ENCODE peak calls at places on chromosomes 16 and 17, in six cellular contexts. One of them, this sample, is unnamed.

GRCh38 chr16:87955302-87956168 is 4.3 kb downstream of the BANP start:
- DNase-seq in endothelial cell: no peak
- DNase-seq in body of pancreas: no peak
- DNase-seq in lower leg skin: no peak
- DNase-seq in epithelial cell of esophagus: no peak
- DNase-seq in cardiac fibroblast: peak
- DNase-seq in this sample: no peak

GRCh38 chr17:46181940-46182339 is 11.3 kb downstream of the KANSL1 start:
- DNase-seq in endothelial cell: no peak
- DNase-seq in body of pancreas: no peak
- DNase-seq in lower leg skin: no peak
- DNase-seq in epithelial cell of esophagus: no peak
- DNase-seq in cardiac fibroblast: no peak
- DNase-seq in this sample: no peak

GRCh38 chr16:24164402-24164801 is 91.7 kb upstream of the CACNG3 start:
- DNase-seq in endothelial cell: no peak
- DNase-seq in body of pancreas: no peak
- DNase-seq in lower leg skin: no peak
- DNase-seq in epithelial cell of esophagus: no peak
- DNase-seq in cardiac fibroblast: no peak
- DNase-seq in this sample: no peak

GRCh38 chr16:51637744-51638100 is 486.7 kb upstream of the SALL1 start:
- DNase-seq in endothelial cell: no peak
- DNase-seq in body of pancreas: no peak
- DNase-seq in lower leg skin: no peak
- DNase-seq in epithelial cell of esophagus: peak
- DNase-seq in cardiac fibroblast: no peak
- DNase-seq in this sample: no peak

GRCh38 chr16:81519298-81520150 is 74.9 kb downstream of the CMIP start:
- DNase-seq in endothelial cell: no peak
- DNase-seq in body of pancreas: no peak
- DNase-seq in lower leg skin: no peak
- DNase-seq in epithelial cell of esophagus: no peak
- DNase-seq in cardiac fibroblast: no peak
- DNase-seq in this sample: no peak

GRCh38 chr17:48462946-48463345 is 32.9 kb upstream of the SKAP1 start:
- DNase-seq in endothelial cell: no peak
- DNase-seq in body of pancreas: peak
- DNase-seq in lower leg skin: no peak
- DNase-seq in epithelial cell of esophagus: no peak
- DNase-seq in cardiac fibroblast: no peak
- DNase-seq in this sample: no peak

GRCh38 chr17:41480136-41480535 is 815 bp downstream of the KRT35 start:
- DNase-seq in endothelial cell: no peak
- DNase-seq in body of pancreas: no peak
- DNase-seq in lower leg skin: no peak
- DNase-seq in epithelial cell of esophagus: no peak
- DNase-seq in cardiac fibroblast: no peak
- DNase-seq in this sample: no peak

GRCh38 chr17:76585649-76586593 is at the start of gene ST6GALNAC2:
- DNase-seq in endothelial cell: peak
- DNase-seq in body of pancreas: peak
- DNase-seq in lower leg skin: no peak
- DNase-seq in epithelial cell of esophagus: peak
- DNase-seq in cardiac fibroblast: no peak
- DNase-seq in this sample: peak

GRCh38 chr16:66521951-66522771 is 27.8 kb downstream of the TK2 start:
- DNase-seq in endothelial cell: no peak
- DNase-seq in body of pancreas: no peak
- DNase-seq in lower leg skin: no peak
- DNase-seq in epithelial cell of esophagus: peak
- DNase-seq in cardiac fibroblast: peak
- DNase-seq in this sample: no peak

GRCh38 chr16:17259751-17260270 is 210.9 kb downstream of the XYLT1 start:
- DNase-seq in endothelial cell: no peak
- DNase-seq in body of pancreas: no peak
- DNase-seq in lower leg skin: no peak
- DNase-seq in epithelial cell of esophagus: no peak
- DNase-seq in cardiac fibroblast: no peak
- DNase-seq in this sample: no peak

GRCh38 chr17:45149037-45149668 is 878 bp downstream of the HEXIM1 start:
- DNase-seq in endothelial cell: peak
- DNase-seq in body of pancreas: peak
- DNase-seq in lower leg skin: peak
- DNase-seq in epithelial cell of esophagus: peak
- DNase-seq in cardiac fibroblast: peak
- DNase-seq in this sample: peak

GRCh38 chr17:78241277-78242023 is 10.0 kb downstream of the TMEM235 start:
- DNase-seq in endothelial cell: no peak
- DNase-seq in body of pancreas: no peak
- DNase-seq in lower leg skin: no peak
- DNase-seq in epithelial cell of esophagus: peak
- DNase-seq in cardiac fibroblast: peak
- DNase-seq in this sample: no peak

GRCh38 chr16:19613834-19614233 is 58.3 kb downstream of the VPS35L start:
- DNase-seq in endothelial cell: no peak
- DNase-seq in body of pancreas: no peak
- DNase-seq in lower leg skin: no peak
- DNase-seq in epithelial cell of esophagus: no peak
- DNase-seq in cardiac fibroblast: peak
- DNase-seq in this sample: no peak

GRCh38 chr17:39719966-39720365 is 10.4 kb downstream of the MIEN1 start:
- DNase-seq in endothelial cell: no peak
- DNase-seq in body of pancreas: no peak
- DNase-seq in lower leg skin: no peak
- DNase-seq in epithelial cell of esophagus: no peak
- DNase-seq in cardiac fibroblast: no peak
- DNase-seq in this sample: no peak

GRCh38 chr17:45287526-45288264 is 25.8 kb upstream of the SPATA32 start:
- DNase-seq in endothelial cell: no peak
- DNase-seq in body of pancreas: peak
- DNase-seq in lower leg skin: no peak
- DNase-seq in epithelial cell of esophagus: no peak
- DNase-seq in cardiac fibroblast: no peak
- DNase-seq in this sample: no peak

GRCh38 chr17:43701318-43701743 is 39.6 kb upstream of the MEOX1 start:
- DNase-seq in endothelial cell: no peak
- DNase-seq in body of pancreas: no peak
- DNase-seq in lower leg skin: no peak
- DNase-seq in epithelial cell of esophagus: peak
- DNase-seq in cardiac fibroblast: peak
- DNase-seq in this sample: no peak

GRCh38 chr17:27226611-27227234 is 67.2 kb upstream of the WSB1 start:
- DNase-seq in endothelial cell: no peak
- DNase-seq in body of pancreas: peak
- DNase-seq in lower leg skin: no peak
- DNase-seq in epithelial cell of esophagus: peak
- DNase-seq in cardiac fibroblast: peak
- DNase-seq in this sample: no peak

GRCh38 chr17:65455972-65456343 is 105.5 kb downstream of the AXIN2 start:
- DNase-seq in endothelial cell: peak
- DNase-seq in body of pancreas: peak
- DNase-seq in lower leg skin: no peak
- DNase-seq in epithelial cell of esophagus: no peak
- DNase-seq in cardiac fibroblast: peak
- DNase-seq in this sample: no peak

GRCh38 chr17:43909537-43910231 is 2.3 kb upstream of the MPP2 start:
- DNase-seq in endothelial cell: no peak
- DNase-seq in body of pancreas: no peak
- DNase-seq in lower leg skin: no peak
- DNase-seq in epithelial cell of esophagus: no peak
- DNase-seq in cardiac fibroblast: no peak
- DNase-seq in this sample: no peak

GRCh38 chr17:64554028-64554637 is 47.4 kb downstream of the CEP95 start:
- DNase-seq in endothelial cell: no peak
- DNase-seq in body of pancreas: no peak
- DNase-seq in lower leg skin: no peak
- DNase-seq in epithelial cell of esophagus: no peak
- DNase-seq in cardiac fibroblast: no peak
- DNase-seq in this sample: no peak

GRCh38 chr17:73474370-73474988 is 162.7 kb upstream of the CDC42EP4 start:
- DNase-seq in endothelial cell: no peak
- DNase-seq in body of pancreas: peak
- DNase-seq in lower leg skin: peak
- DNase-seq in epithelial cell of esophagus: peak
- DNase-seq in cardiac fibroblast: peak
- DNase-seq in this sample: peak

GRCh38 chr16:2155091-2156024 is at the start of gene TRAF7:
- DNase-seq in endothelial cell: peak
- DNase-seq in body of pancreas: peak
- DNase-seq in lower leg skin: peak
- DNase-seq in epithelial cell of esophagus: peak
- DNase-seq in cardiac fibroblast: peak
- DNase-seq in this sample: peak
- TF ChIP-seq CTCF in endothelial cell: no peak
- TF ChIP-seq CTCF in body of pancreas: no peak
- TF ChIP-seq CTCF in lower leg skin: no peak
- TF ChIP-seq CTCF in epithelial cell of esophagus: no peak
- TF ChIP-seq CTCF in cardiac fibroblast: no peak
- TF ChIP-seq CTCF in this sample: no peak

GRCh38 chr16:4868573-4868972 is 21.3 kb downstream of the UBN1 start:
- DNase-seq in endothelial cell: no peak
- DNase-seq in body of pancreas: no peak
- DNase-seq in lower leg skin: no peak
- DNase-seq in epithelial cell of esophagus: no peak
- DNase-seq in cardiac fibroblast: no peak
- DNase-seq in this sample: no peak

GRCh38 chr16:4866586-4866985 is 19.3 kb downstream of the UBN1 start:
- DNase-seq in endothelial cell: no peak
- DNase-seq in body of pancreas: no peak
- DNase-seq in lower leg skin: no peak
- DNase-seq in epithelial cell of esophagus: no peak
- DNase-seq in cardiac fibroblast: no peak
- DNase-seq in this sample: no peak

GRCh38 chr16:4870138-4870671 is 22.9 kb downstream of the UBN1 start:
- DNase-seq in endothelial cell: no peak
- DNase-seq in body of pancreas: peak
- DNase-seq in lower leg skin: no peak
- DNase-seq in epithelial cell of esophagus: peak
- DNase-seq in cardiac fibroblast: no peak
- DNase-seq in this sample: no peak

GRCh38 chr16:4868046-4868445 is 20.8 kb downstream of the UBN1 start:
- DNase-seq in endothelial cell: no peak
- DNase-seq in body of pancreas: no peak
- DNase-seq in lower leg skin: no peak
- DNase-seq in epithelial cell of esophagus: no peak
- DNase-seq in cardiac fibroblast: no peak
- DNase-seq in this sample: no peak

GRCh38 chr16:4869147-4869790 is 22.0 kb downstream of the UBN1 start:
- DNase-seq in endothelial cell: no peak
- DNase-seq in body of pancreas: peak
- DNase-seq in lower leg skin: no peak
- DNase-seq in epithelial cell of esophagus: peak
- DNase-seq in cardiac fibroblast: no peak
- DNase-seq in this sample: no peak
- TF ChIP-seq CTCF in endothelial cell: no peak
- TF ChIP-seq CTCF in body of pancreas: no peak
- TF ChIP-seq CTCF in lower leg skin: no peak
- TF ChIP-seq CTCF in epithelial cell of esophagus: no peak
- TF ChIP-seq CTCF in cardiac fibroblast: no peak
- TF ChIP-seq CTCF in this sample: no peak

GRCh38 chr16:56822966-56823739 is 41.9 kb upstream of the SLC12A3 start:
- DNase-seq in endothelial cell: no peak
- DNase-seq in body of pancreas: no peak
- DNase-seq in lower leg skin: no peak
- DNase-seq in epithelial cell of esophagus: no peak
- DNase-seq in cardiac fibroblast: no peak
- DNase-seq in this sample: no peak

GRCh38 chr16:56825821-56826220 is 39.2 kb upstream of the SLC12A3 start:
- DNase-seq in endothelial cell: no peak
- DNase-seq in body of pancreas: no peak
- DNase-seq in lower leg skin: no peak
- DNase-seq in epithelial cell of esophagus: no peak
- DNase-seq in cardiac fibroblast: no peak
- DNase-seq in this sample: no peak

GRCh38 chr16:56824804-56825203 is 40.2 kb upstream of the SLC12A3 start:
- DNase-seq in endothelial cell: no peak
- DNase-seq in body of pancreas: no peak
- DNase-seq in lower leg skin: no peak
- DNase-seq in epithelial cell of esophagus: no peak
- DNase-seq in cardiac fibroblast: no peak
- DNase-seq in this sample: no peak

GRCh38 chr16:56828641-56829040 is 36.4 kb upstream of the SLC12A3 start:
- DNase-seq in endothelial cell: no peak
- DNase-seq in body of pancreas: no peak
- DNase-seq in lower leg skin: no peak
- DNase-seq in epithelial cell of esophagus: no peak
- DNase-seq in cardiac fibroblast: no peak
- DNase-seq in this sample: no peak

DNA sequence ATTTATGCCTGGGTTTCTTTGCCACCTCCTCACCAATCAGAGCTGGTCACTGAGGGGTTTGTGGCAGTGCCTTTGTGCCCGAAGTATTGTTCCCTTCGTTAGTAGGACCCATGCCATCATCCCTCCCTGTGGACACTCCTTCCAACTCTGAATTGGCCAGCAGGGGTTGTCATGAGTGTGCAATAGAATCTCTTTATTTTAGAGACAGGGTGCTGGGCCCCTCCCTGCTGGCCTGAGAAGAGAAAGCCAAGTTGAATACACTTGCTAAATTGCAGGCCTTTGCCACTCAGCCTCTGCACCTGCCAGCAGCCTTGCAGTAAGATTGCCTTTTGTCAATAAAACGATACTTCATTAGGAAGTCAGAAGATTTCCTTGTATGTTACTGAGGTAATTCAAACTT is 40.7 kb upstream of the SLC12A3 start:
- DNase-seq in endothelial cell: no peak
- DNase-seq in body of pancreas: no peak
- DNase-seq in lower leg skin: no peak
- DNase-seq in epithelial cell of esophagus: no peak
- DNase-seq in cardiac fibroblast: peak
- DNase-seq in this sample: no peak
- TF ChIP-seq CTCF in endothelial cell: no peak
- TF ChIP-seq CTCF in body of pancreas: no peak
- TF ChIP-seq CTCF in lower leg skin: no peak
- TF ChIP-seq CTCF in epithelial cell of esophagus: no peak
- TF ChIP-seq CTCF in cardiac fibroblast: no peak
- TF ChIP-seq CTCF in this sample: no peak

GRCh38 chr16:30484887-30485286 is 12.3 kb downstream of the ITGAL start:
- DNase-seq in endothelial cell: no peak
- DNase-seq in body of pancreas: no peak
- DNase-seq in lower leg skin: no peak
- DNase-seq in epithelial cell of esophagus: no peak
- DNase-seq in cardiac fibroblast: no peak
- DNase-seq in this sample: no peak

GRCh38 chr16:30485818-30486436 is 13.4 kb downstream of the ITGAL start:
- DNase-seq in endothelial cell: no peak
- DNase-seq in body of pancreas: no peak
- DNase-seq in lower leg skin: no peak
- DNase-seq in epithelial cell of esophagus: no peak
- DNase-seq in cardiac fibroblast: no peak
- DNase-seq in this sample: no peak

GRCh38 chr16:30478766-30479478 is 6.4 kb downstream of the ITGAL start:
- DNase-seq in endothelial cell: no peak
- DNase-seq in body of pancreas: no peak
- DNase-seq in lower leg skin: no peak
- DNase-seq in epithelial cell of esophagus: no peak
- DNase-seq in cardiac fibroblast: no peak
- DNase-seq in this sample: no peak

GRCh38 chr16:30476991-30477390 is 4.4 kb downstream of the ITGAL start:
- DNase-seq in endothelial cell: no peak
- DNase-seq in body of pancreas: no peak
- DNase-seq in lower leg skin: no peak
- DNase-seq in epithelial cell of esophagus: no peak
- DNase-seq in cardiac fibroblast: no peak
- DNase-seq in this sample: no peak

GRCh38 chr16:30482366-30482765 is 9.8 kb downstream of the ITGAL start:
- DNase-seq in endothelial cell: no peak
- DNase-seq in body of pancreas: no peak
- DNase-seq in lower leg skin: no peak
- DNase-seq in epithelial cell of esophagus: no peak
- DNase-seq in cardiac fibroblast: no peak
- DNase-seq in this sample: no peak
- TF ChIP-seq CTCF in endothelial cell: no peak
- TF ChIP-seq CTCF in body of pancreas: no peak
- TF ChIP-seq CTCF in lower leg skin: no peak
- TF ChIP-seq CTCF in epithelial cell of esophagus: peak
- TF ChIP-seq CTCF in cardiac fibroblast: peak
- TF ChIP-seq CTCF in this sample: no peak